ENCODE peak calls at places on chromosomes 2 and 18, in four cellular contexts. P is K562, A is IMR-90, W is GM12878. H is an unnamed sample.

GRCh38 chr2:8115966-8116365 is 565.9 kb upstream of the ID2 start:
- DNase-seq in P (no peak), A (peak), W (no peak), H (no peak)

GRCh38 chr2:160415991-160416390 is 77.6 kb downstream of the RBMS1 start:
- DNase-seq in P (no peak), A (peak), W (no peak), H (no peak)

GRCh38 chr2:232981356-232981755 is 31.7 kb downstream of the NGEF start:
- DNase-seq in P (no peak), A (no peak), W (no peak), H (no peak)

GRCh38 chr2:129849559-129850160 is 129.8 kb upstream of the RAB6C start:
- DNase-seq in P (peak), A (peak), W (peak), H (peak)

GRCh38 chr2:225740086-225740485 is 340.6 kb downstream of the NYAP2 start:
- DNase-seq in P (no peak), A (peak), W (no peak), H (no peak)

GRCh38 chr2:199797431-199797830 is 53.6 kb downstream of the FTCDNL1 start:
- DNase-seq in P (no peak), A (no peak), W (no peak), H (no peak)

GRCh38 chr18:64202836-64203235 is 53.9 kb upstream of the LINC00305 start:
- DNase-seq in P (no peak), A (no peak), W (no peak), H (no peak)

GRCh38 chr2:238239552-238239871 is 326 bp downstream of the HES6 start:
- DNase-seq in P (no peak), A (no peak), W (no peak), H (no peak)

GRCh38 chr2:212723226-212723625 is 184.6 kb upstream of the ERBB4 start:
- DNase-seq in P (no peak), A (peak), W (no peak), H (no peak)

GRCh38 chr2:151367571-151367970 is 10.2 kb downstream of the TNFAIP6 start:
- DNase-seq in P (no peak), A (peak), W (no peak), H (no peak)

GRCh38 chr2:239138610-239139009 is 262.2 kb downstream of the HDAC4 start:
- DNase-seq in P (no peak), A (no peak), W (no peak), H (no peak)

GRCh38 chr2:135843671-135844070 is 6.7 kb upstream of the LCT start:
- DNase-seq in P (no peak), A (no peak), W (no peak), H (no peak)

GRCh38 chr18:32368170-32368569 is 102.5 kb downstream of the GAREM1 start:
- DNase-seq in P (no peak), A (no peak), W (no peak), H (no peak)

GRCh38 chr2:45964945-45965344 is 313.5 kb downstream of the PRKCE start:
- DNase-seq in P (no peak), A (no peak), W (no peak), H (peak)

GRCh38 chr18:78192044-78192443 is 787.6 kb upstream of the SALL3 start:
- DNase-seq in P (no peak), A (no peak), W (no peak), H (no peak)

GRCh38 chr2:85765081-85765731 is 11.4 kb downstream of the ATOH8 start:
- DNase-seq in P (no peak), A (no peak), W (no peak), H (peak)
- TF ChIP-seq MXI1 in P (no peak), A (no peak), W (no peak), H (no peak)

GRCh38 chr2:60413069-60413818 is 140.2 kb downstream of the BCL11A start:
- DNase-seq in P (no peak), A (no peak), W (no peak), H (no peak)
- H3K27ac ChIP-seq in P (no peak), A (no peak), W (peak), H (no peak)

DNA sequence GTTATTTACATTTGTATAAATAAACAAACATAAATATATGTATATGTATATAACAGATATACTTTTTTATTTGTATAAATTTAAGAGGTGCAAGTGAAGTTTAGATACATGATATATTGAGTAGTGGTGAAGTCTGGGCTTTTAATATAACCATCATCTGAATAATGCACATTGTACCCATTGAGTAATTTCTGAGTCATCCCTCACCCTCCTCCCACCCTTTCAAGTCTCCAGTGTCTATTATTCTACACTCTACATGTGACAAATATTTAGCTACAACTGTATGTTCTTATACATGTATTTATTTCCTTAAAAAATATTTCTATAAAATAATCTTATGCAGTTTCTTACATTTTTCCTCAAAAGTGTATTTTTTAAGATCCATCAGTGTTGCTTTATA is 358.7 kb upstream of the TFPI start:
- DNase-seq in P (no peak), A (no peak), W (no peak), H (no peak)
- H3K4me2 ChIP-seq in P (no peak), A (no peak), W (no peak), H (no peak)

DNA sequence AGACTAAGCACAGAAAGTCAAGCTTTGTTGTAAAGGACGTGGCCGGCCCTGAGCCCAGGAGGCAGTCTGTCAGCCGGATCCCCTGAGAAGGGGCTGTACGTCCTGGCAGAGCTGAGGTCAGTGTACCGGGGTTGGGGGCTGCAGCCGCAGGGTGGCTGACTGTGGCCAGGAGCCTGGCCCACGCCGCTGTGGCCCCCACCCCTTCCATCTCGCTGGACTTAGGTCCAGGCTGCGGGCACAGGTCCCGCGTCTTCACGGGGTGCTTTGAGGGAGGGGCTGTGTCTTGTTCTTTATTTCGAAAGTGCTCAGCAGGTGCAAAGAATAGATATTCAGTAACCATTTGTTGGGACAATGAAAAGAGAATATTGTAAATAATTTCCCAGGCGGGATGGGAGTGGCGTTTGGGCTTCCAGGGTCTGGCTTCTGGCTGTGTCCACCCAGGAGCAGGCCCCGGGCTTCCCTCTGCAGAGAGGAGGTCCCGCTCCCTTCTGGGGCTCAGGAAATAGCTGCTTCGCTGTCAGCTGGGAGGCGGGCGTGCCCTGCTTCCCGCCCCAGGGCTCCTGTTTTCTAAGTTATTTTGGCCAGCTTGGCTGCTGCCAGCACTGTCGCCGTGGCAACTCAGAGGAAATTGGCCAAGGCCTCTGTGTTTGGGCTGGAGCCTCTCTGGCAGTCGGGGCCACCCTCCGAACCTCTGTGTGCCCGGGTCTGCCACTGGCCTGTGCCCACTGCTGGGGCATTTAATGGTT is 7.4 kb downstream of the NFATC1 start:
- DNase-seq in P (no peak), A (no peak), W (no peak), H (no peak)
- TF ChIP-seq MXI1 in P (no peak), A (no peak), W (no peak), H (no peak)

GRCh38 chr18:45686892-45687611 is 36.9 kb upstream of the SLC14A1 start:
- DNase-seq in P (peak), A (no peak), W (no peak), H (no peak)

GRCh38 chr18:45688834-45689233 is 35.1 kb upstream of the SLC14A1 start:
- DNase-seq in P (no peak), A (no peak), W (no peak), H (no peak)

GRCh38 chr18:45687617-45688016 is 36.4 kb upstream of the SLC14A1 start:
- DNase-seq in P (peak), A (no peak), W (no peak), H (no peak)

GRCh38 chr18:45689386-45689785 is 34.6 kb upstream of the SLC14A1 start:
- DNase-seq in P (no peak), A (no peak), W (no peak), H (no peak)

DNA sequence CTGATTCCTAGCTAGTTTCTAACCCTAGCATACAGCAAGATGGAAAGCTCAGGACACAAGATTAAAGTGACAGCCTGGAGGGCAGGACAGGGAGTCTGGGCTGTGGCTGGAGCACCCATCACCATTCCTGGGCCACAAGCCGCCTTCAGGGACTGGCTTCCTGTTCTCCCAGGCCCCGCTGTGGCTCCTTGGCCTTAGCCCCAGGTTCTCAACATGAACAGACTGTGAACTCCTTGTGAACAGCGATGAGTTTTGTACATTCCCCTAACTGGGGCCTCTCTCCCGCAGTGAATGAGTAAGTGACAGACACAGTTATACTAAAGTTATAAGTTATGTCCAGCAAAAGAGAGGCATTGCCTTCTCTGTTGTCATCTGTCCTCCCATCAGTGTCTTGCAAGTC is 35.9 kb upstream of the SLC14A1 start:
- DNase-seq in P (no peak), A (peak), W (no peak), H (no peak)
- H3K27ac ChIP-seq in P (peak), A (peak), W (peak), H (no peak)

DNA sequence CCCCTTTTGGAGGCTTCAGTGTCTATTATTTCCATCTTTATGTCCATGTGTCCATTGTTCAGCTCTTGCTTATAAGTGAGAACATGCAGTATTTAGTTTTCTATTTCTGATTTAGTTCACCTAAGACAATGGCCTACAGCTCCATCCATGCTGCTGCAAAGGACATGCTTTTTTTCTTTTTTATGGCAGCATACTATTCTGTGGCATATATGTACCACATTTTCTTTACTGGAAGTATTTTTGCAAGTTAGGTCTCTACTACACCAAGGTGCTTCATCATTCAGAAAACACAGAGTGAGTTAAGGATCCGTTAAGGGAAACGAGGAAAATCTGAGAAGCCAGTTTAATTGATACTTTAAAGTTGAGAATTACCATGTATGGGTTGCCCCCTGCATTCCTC is 297.2 kb downstream of the CDCA7 start:
- DNase-seq in P (no peak), A (no peak), W (no peak), H (no peak)
- H3K4me2 ChIP-seq in P (no peak), A (peak), W (no peak), H (peak)

GRCh38 chr2:74514368-74515270 is at the start of gene TLX2:
- DNase-seq in P (no peak), A (no peak), W (no peak), H (peak)
- TF ChIP-seq MXI1 in P (no peak), A (no peak), W (no peak), H (peak)

DNA sequence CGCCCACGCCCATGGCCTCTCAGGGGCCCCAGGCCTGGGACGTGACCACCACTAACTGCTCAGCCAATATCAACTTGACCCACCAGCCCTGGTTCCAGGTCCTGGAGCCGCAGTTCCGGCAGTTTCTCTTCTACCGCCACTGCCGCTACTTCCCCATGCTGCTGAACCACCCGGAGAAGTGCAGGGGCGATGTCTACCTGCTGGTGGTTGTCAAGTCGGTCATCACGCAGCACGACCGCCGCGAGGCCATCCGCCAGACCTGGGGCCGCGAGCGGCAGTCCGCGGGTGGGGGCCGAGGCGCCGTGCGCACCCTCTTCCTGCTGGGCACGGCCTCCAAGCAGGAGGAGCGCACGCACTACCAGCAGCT is 2.4 kb downstream of the B3GNT7 start:
- DNase-seq in P (no peak), A (no peak), W (no peak), H (no peak)
- H3K27ac ChIP-seq in P (no peak), A (no peak), W (no peak), H (no peak)

GRCh38 chr18:75247601-75248421 is 37.2 kb downstream of the TSHZ1 start:
- DNase-seq in P (no peak), A (peak), W (no peak), H (no peak)

GRCh38 chr18:75247041-75247551 is 36.5 kb downstream of the TSHZ1 start:
- DNase-seq in P (no peak), A (peak), W (no peak), H (peak)

GRCh38 chr18:75241705-75242104 is 31.1 kb downstream of the TSHZ1 start:
- DNase-seq in P (no peak), A (no peak), W (no peak), H (no peak)

GRCh38 chr18:75244914-75245313 is 34.3 kb downstream of the TSHZ1 start:
- DNase-seq in P (no peak), A (no peak), W (no peak), H (peak)

DNA sequence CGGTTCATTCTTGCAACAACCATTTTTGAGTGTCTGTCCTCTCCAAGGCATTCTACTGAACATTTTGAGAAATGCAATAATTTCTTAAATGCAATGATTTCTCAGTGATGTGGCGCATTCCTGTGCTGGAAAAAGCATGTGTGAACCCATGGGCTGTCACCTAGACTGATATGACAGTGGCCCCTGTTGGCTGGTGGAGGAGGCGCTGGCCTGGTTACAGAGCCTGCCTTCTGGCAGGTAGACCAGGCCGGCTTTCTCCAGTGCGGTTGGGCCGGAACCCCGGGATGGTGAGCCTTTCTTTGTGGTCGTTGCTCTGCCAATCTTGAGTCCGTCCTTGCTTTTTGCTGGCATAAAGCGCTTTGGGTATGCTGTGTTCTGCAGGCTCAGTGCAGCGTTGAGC is 33.7 kb downstream of the TSHZ1 start:
- DNase-seq in P (peak), A (no peak), W (no peak), H (peak)
- H3K4me2 ChIP-seq in P (no peak), A (no peak), W (no peak), H (no peak)